ENCODE peak calls at places on chromosomes 4 and X, in six cellular contexts. K, W, G, D, R and N are unnamed samples. For H3K4me1, the result is how much of the 10 kb centered on the place peaks cover.

GRCh38 chrX:6095469-6095868 is 133.2 kb downstream of the NLGN4X start:
- DNase-seq in K (no peak), W (no peak), G (no peak), D (no peak), R (no peak), N (no peak)

GRCh38 chrX:152902502-152902820 is 4.6 kb downstream of the ZNF185 start:
- DNase-seq in K (no peak), W (no peak), G (no peak), D (no peak), R (no peak), N (no peak)

GRCh38 chrX:118526149-118526548 is 30.5 kb downstream of the DOCK11 start:
- DNase-seq in K (no peak), W (no peak), G (no peak), D (no peak), R (no peak), N (no peak)

GRCh38 chr4:85823295-85823694 is 348.3 kb downstream of the ARHGAP24 start:
- DNase-seq in K (no peak), W (no peak), G (no peak), D (no peak), R (no peak), N (no peak)

GRCh38 chr4:5728451-5728850 is 17.4 kb downstream of the EVC start:
- DNase-seq in K (no peak), W (no peak), G (no peak), D (no peak), R (no peak), N (no peak)

GRCh38 chr4:181612240-181612639 is 631.0 kb upstream of the TENM3 start:
- DNase-seq in K (no peak), W (no peak), G (no peak), D (no peak), R (no peak), N (no peak)

GRCh38 chrX:8235026-8235425 is 64.0 kb upstream of the VCX2 start:
- DNase-seq in K (no peak), W (no peak), G (no peak), D (no peak), R (no peak), N (no peak)

GRCh38 chrX:53616921-53617320 is 69.6 kb downstream of the HUWE1 start:
- DNase-seq in K (no peak), W (no peak), G (no peak), D (no peak), R (no peak), N (no peak)

GRCh38 chrX:153738056-153738605 is 13.5 kb downstream of the ABCD1 start:
- DNase-seq in K (no peak), W (no peak), G (no peak), D (no peak), R (no peak), N (no peak)

GRCh38 chr4:147793973-147794690 is 62.2 kb downstream of the ARHGAP10 start:
- DNase-seq in K (no peak), W (no peak), G (no peak), D (no peak), R (no peak), N (no peak)

DNA sequence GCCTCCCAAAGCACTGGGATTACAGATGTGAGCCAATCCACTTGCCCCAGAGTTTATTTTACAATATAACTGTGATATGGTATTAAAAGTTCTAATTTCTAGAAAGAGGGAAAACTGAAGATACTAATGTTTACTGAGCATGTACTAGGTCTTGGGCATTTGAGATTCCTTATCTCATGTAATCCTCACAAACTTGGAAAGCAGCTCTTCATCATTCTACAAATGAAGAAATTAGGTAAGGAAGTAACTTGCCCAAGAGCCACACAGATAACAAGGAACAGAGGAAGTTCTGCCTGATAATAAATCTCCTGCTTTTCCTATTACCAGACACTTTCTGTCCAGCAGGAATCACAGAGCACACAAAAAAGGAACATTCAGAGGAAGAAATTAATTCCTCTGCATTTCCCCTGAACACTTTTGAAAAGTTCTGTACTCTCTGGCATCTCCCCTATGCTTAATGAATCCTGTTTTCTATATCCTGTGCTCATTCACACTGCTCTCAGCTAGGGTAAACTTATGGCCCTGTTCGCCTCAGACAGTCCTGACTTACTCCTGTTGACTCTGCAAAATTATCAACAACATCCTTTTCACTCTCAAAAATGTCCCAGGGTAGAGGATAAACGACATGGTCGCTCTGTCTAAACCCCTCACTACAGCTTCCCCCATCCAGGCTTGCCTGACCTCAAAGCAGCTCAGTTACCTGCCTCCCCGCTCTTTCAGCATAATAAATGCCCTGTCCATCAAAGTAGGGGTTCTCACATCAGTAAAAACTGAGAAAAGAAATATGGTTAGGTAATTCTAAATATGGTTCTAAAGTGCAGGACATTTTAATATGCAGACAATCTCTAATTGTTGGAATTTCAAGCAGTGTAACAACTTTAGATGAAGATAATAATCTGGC is 13.7 kb downstream of the SH3RF1 start:
- DNase-seq in K (no peak), W (no peak), G (no peak), D (no peak), R (no peak), N (no peak)
- H3K4me1 ChIP-seq in K (half or more), W (under half), G (half or more), D (half or more), R (under half), N (under half)

DNA sequence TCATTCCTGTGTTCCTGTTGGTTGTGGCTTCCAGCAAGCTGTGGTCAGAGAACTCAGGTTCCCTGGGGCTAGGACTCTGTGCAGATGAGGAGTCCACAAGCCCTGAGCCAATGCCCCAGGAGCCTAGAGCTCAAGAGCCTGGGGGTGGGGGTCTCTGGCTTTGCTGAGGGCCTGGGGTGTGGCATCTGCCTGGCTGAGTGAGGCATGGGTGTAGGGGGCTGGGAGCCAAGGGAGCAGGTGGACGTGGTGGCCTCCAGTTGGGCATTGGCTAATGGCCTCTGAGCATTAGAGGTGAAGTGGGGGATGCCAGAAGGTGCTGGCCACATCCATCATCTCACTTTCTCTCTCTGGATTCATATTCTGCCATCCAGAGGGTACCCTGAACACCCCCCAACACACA is 5.3 kb upstream of the MAMLD1 start:
- DNase-seq in K (no peak), W (no peak), G (no peak), D (no peak), R (no peak), N (no peak)
- H3K4me1 ChIP-seq in K (under half), W (under half), G (under half), D (under half), R (under half), N (under half)

GRCh38 chrX:10101269-10101668 is 55.5 kb upstream of the CLCN4 start:
- DNase-seq in K (no peak), W (peak), G (no peak), D (no peak), R (no peak), N (peak)

GRCh38 chrX:10103023-10103422 is 53.8 kb upstream of the CLCN4 start:
- DNase-seq in K (no peak), W (no peak), G (no peak), D (no peak), R (no peak), N (no peak)

GRCh38 chrX:10099411-10099810 is 57.4 kb upstream of the CLCN4 start:
- DNase-seq in K (no peak), W (no peak), G (no peak), D (no peak), R (no peak), N (no peak)

GRCh38 chrX:10104958-10105658 is 51.7 kb upstream of the CLCN4 start:
- DNase-seq in K (no peak), W (no peak), G (no peak), D (no peak), R (no peak), N (no peak)

GRCh38 chrX:10102046-10102704 is 54.6 kb upstream of the CLCN4 start:
- DNase-seq in K (peak), W (no peak), G (no peak), D (no peak), R (no peak), N (no peak)
- H3K4me1 ChIP-seq in K (under half), W (under half), G (under half), D (under half), R (under half), N (under half)

GRCh38 chr4:168882650-168883233 is 127.3 kb downstream of the CBR4 start:
- DNase-seq in K (no peak), W (no peak), G (peak), D (no peak), R (peak), N (no peak)
- H3K4me1 ChIP-seq in K (under half), W (under half), G (half or more), D (under half), R (under half), N (under half)

DNA sequence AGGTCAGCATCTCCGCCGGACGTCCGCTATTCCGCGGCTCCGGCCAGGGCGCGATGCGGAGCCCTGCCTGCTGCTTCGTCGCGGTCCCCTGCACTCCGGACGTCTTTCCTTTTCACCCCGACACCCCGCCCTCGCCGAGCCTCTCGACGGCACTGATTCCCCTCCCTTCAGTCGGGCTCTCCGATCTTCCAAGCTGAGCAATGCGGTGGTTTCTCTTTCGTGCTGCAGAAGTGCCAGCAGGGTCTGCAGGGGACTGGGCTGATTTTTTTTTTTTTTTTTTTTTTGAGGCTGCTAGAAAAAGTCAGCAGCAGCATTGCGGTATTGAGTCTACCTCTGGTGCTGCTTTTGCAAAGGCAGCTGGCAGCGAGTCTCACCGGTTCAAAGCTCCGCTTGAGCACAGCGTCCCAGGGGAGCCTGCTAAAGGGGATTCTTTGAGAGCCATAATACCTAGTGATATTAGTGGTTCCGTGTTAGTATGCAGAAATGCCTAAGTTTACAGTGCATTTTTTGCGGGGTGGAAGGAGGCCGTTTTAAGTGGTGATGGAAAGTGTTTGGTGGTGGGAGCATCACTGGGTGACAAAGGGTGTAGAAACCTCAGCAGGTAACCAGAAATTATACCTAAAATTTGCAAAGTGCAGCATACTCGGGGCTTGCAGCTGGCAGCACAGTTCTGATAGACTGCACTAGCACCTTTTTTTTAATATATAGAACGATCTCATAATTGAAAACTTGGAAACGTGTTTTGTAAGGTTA is 969 bp downstream of the STIM2 start:
- DNase-seq in K (no peak), W (peak), G (peak), D (peak), R (peak), N (peak)
- H3K4me1 ChIP-seq in K (under half), W (under half), G (under half), D (half or more), R (under half), N (under half)

GRCh38 chr4:156961241-156962068 is 10.1 kb downstream of the PDGFC start:
- DNase-seq in K (no peak), W (no peak), G (no peak), D (no peak), R (no peak), N (no peak)
- H3K4me1 ChIP-seq in K (under half), W (under half), G (half or more), D (under half), R (under half), N (under half)

GRCh38 chr4:13541720-13542576 is 2.4 kb downstream of the NKX3-2 start:
- DNase-seq in K (peak), W (peak), G (no peak), D (no peak), R (no peak), N (peak)
- H3K4me1 ChIP-seq in K (under half), W (under half), G (under half), D (under half), R (under half), N (under half)

DNA sequence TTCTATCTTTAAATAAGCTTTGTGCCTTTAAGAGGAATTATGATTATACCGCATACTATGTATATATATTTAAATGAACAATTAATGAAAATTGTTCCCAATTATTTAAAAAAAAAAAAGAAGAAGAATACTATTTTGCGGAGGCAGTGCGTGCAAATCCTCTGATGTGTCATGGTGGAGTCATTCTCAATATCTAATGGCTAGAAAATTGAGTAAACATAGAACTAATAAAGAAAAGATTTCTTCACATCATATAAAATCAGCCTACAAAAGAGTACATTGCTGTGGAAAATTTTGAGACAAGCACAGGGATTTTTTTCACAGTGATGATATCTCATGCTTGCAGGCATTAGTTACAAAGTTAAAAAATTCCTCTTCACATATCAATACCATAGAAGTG is 2.6 kb upstream of the EREG start:
- DNase-seq in K (no peak), W (no peak), G (no peak), D (no peak), R (no peak), N (no peak)
- H3K4me1 ChIP-seq in K (under half), W (under half), G (under half), D (under half), R (under half), N (under half)

DNA sequence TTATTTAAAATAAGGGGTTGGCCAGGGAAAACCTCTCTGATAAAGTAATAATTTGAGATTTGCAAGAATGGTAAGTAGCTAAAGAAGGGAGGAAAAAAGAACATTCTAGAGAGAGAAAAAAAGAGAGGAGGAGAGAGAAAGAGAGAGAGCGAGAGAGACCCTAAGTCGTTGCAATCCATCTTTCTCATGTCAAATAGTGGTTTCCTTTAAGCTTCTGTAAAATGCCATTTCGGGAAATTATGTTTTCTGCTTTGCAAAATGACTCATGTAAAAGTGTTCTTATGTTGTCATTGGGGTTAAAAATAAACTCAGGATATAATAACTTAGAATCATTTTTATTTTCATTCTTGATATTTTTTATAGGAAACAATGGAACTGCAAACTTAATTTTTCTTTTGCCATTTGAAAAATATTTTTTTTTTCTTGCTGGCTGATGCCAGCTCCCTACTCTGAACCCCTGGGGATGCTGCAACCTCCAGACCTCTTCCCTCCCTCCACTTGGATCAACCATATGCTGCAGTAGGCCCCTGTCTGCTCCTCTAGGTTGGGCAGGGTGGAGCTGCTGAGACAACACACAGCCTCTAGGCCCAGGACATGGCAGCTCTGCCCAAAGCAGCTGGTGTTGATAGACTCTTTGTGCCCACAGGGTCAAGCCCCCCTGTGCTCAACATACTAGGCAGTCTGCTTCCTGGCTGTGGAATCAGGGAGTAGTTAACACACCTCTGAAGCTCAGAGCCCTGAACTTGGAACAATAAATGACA is 19.7 kb upstream of the CLNK start:
- DNase-seq in K (no peak), W (no peak), G (no peak), D (no peak), R (no peak), N (no peak)
- H3K4me1 ChIP-seq in K (under half), W (under half), G (under half), D (under half), R (under half), N (under half)

GRCh38 chr4:77073106-77073858 is 2.5 kb downstream of the CCNI start:
- DNase-seq in K (no peak), W (no peak), G (no peak), D (no peak), R (no peak), N (no peak)
- H3K4me1 ChIP-seq in K (under half), W (under half), G (under half), D (under half), R (under half), N (under half)